ENCODE peak calls at places on chromosomes 7 and 10, in six cellular contexts. One of them, this sample, is unnamed.

GRCh38 chr10:34006471-34006870 is 672.0 kb upstream of the NRP1 start:
- DNase-seq in WTC11: no peak
- DNase-seq in NAMALWA: no peak
- DNase-seq in G401: no peak
- DNase-seq in A549: no peak
- DNase-seq in HEK293T: no peak
- DNase-seq in this sample: no peak

GRCh38 chr7:95276114-95276513 is 48.2 kb downstream of the PON1 start:
- DNase-seq in WTC11: no peak
- DNase-seq in NAMALWA: no peak
- DNase-seq in G401: no peak
- DNase-seq in A549: no peak
- DNase-seq in HEK293T: no peak
- DNase-seq in this sample: no peak

GRCh38 chr10:15625261-15625660 is 94.5 kb downstream of the ITGA8 start:
- DNase-seq in WTC11: no peak
- DNase-seq in NAMALWA: no peak
- DNase-seq in G401: no peak
- DNase-seq in A549: no peak
- DNase-seq in HEK293T: no peak
- DNase-seq in this sample: no peak

GRCh38 chr10:114453576-114453975 is 49.3 kb upstream of the AFAP1L2 start:
- DNase-seq in WTC11: no peak
- DNase-seq in NAMALWA: no peak
- DNase-seq in G401: no peak
- DNase-seq in A549: no peak
- DNase-seq in HEK293T: no peak
- DNase-seq in this sample: no peak

GRCh38 chr7:82697897-82698296 is 254.3 kb upstream of the CACNA2D1 start:
- DNase-seq in WTC11: no peak
- DNase-seq in NAMALWA: no peak
- DNase-seq in G401: no peak
- DNase-seq in A549: no peak
- DNase-seq in HEK293T: no peak
- DNase-seq in this sample: no peak

GRCh38 chr7:77461246-77461645 is 45.1 kb upstream of the GSAP start:
- DNase-seq in WTC11: no peak
- DNase-seq in NAMALWA: no peak
- DNase-seq in G401: no peak
- DNase-seq in A549: no peak
- DNase-seq in HEK293T: no peak
- DNase-seq in this sample: no peak

GRCh38 chr10:119139464-119140067 is 25.9 kb downstream of the SFXN4 start:
- DNase-seq in WTC11: peak
- DNase-seq in NAMALWA: peak
- DNase-seq in G401: peak
- DNase-seq in A549: peak
- DNase-seq in HEK293T: peak
- DNase-seq in this sample: no peak

GRCh38 chr10:35416628-35417625 is 80.6 kb downstream of the CCNY start:
- DNase-seq in WTC11: no peak
- DNase-seq in NAMALWA: peak
- DNase-seq in G401: peak
- DNase-seq in A549: no peak
- DNase-seq in HEK293T: no peak
- DNase-seq in this sample: no peak

GRCh38 chr10:91636892-91637291 is 4.0 kb upstream of the PPP1R3C start:
- DNase-seq in WTC11: no peak
- DNase-seq in NAMALWA: no peak
- DNase-seq in G401: no peak
- DNase-seq in A549: no peak
- DNase-seq in HEK293T: no peak
- DNase-seq in this sample: no peak

GRCh38 chr7:30887464-30887872 is 24.2 kb upstream of the AQP1 start:
- DNase-seq in WTC11: no peak
- DNase-seq in NAMALWA: no peak
- DNase-seq in G401: no peak
- DNase-seq in A549: no peak
- DNase-seq in HEK293T: no peak
- DNase-seq in this sample: no peak

GRCh38 chr7:98569606-98570337 is 47.3 kb upstream of the NPTX2 start:
- DNase-seq in WTC11: no peak
- DNase-seq in NAMALWA: no peak
- DNase-seq in G401: peak
- DNase-seq in A549: no peak
- DNase-seq in HEK293T: no peak
- DNase-seq in this sample: no peak

GRCh38 chr7:80319461-80319860 is 184.8 kb downstream of the GNAI1 start:
- DNase-seq in WTC11: no peak
- DNase-seq in NAMALWA: no peak
- DNase-seq in G401: no peak
- DNase-seq in A549: no peak
- DNase-seq in HEK293T: no peak
- DNase-seq in this sample: no peak

GRCh38 chr7:112930787-112931186 is 140.6 kb upstream of the TMEM168 start:
- DNase-seq in WTC11: no peak
- DNase-seq in NAMALWA: no peak
- DNase-seq in G401: peak
- DNase-seq in A549: no peak
- DNase-seq in HEK293T: no peak
- DNase-seq in this sample: no peak

GRCh38 chr10:26739087-26739631 is 41.7 kb downstream of the PDSS1 start:
- DNase-seq in WTC11: no peak
- DNase-seq in NAMALWA: peak
- DNase-seq in G401: no peak
- DNase-seq in A549: no peak
- DNase-seq in HEK293T: no peak
- DNase-seq in this sample: no peak

GRCh38 chr7:33357846-33358245 is 228.5 kb downstream of the BBS9 start:
- DNase-seq in WTC11: no peak
- DNase-seq in NAMALWA: no peak
- DNase-seq in G401: no peak
- DNase-seq in A549: no peak
- DNase-seq in HEK293T: no peak
- DNase-seq in this sample: no peak

GRCh38 chr7:30936650-30937245 is 25.1 kb downstream of the AQP1 start:
- DNase-seq in WTC11: no peak
- DNase-seq in NAMALWA: no peak
- DNase-seq in G401: no peak
- DNase-seq in A549: no peak
- DNase-seq in HEK293T: no peak
- DNase-seq in this sample: peak

GRCh38 chr10:13716161-13717071 is 129.7 kb downstream of the PRPF18 start:
- DNase-seq in WTC11: no peak
- DNase-seq in NAMALWA: no peak
- DNase-seq in G401: no peak
- DNase-seq in A549: no peak
- DNase-seq in HEK293T: no peak
- DNase-seq in this sample: no peak

GRCh38 chr10:23438547-23439451 is at the start of gene OTUD1:
- DNase-seq in WTC11: peak
- DNase-seq in NAMALWA: peak
- DNase-seq in G401: peak
- DNase-seq in A549: peak
- DNase-seq in HEK293T: peak
- DNase-seq in this sample: peak

GRCh38 chr10:6769704-6770417 is 189.8 kb upstream of the PRKCQ start:
- DNase-seq in WTC11: no peak
- DNase-seq in NAMALWA: peak
- DNase-seq in G401: no peak
- DNase-seq in A549: no peak
- DNase-seq in HEK293T: no peak
- DNase-seq in this sample: no peak

GRCh38 chr10:68208424-68209042 is 23.4 kb downstream of the ATOH7 start:
- DNase-seq in WTC11: peak
- DNase-seq in NAMALWA: peak
- DNase-seq in G401: peak
- DNase-seq in A549: peak
- DNase-seq in HEK293T: peak
- DNase-seq in this sample: no peak

GRCh38 chr7:130369831-130370230 is 10.5 kb upstream of the CPA1 start:
- DNase-seq in WTC11: no peak
- DNase-seq in NAMALWA: no peak
- DNase-seq in G401: no peak
- DNase-seq in A549: no peak
- DNase-seq in HEK293T: no peak
- DNase-seq in this sample: no peak

GRCh38 chr7:151313857-151314256 is 27.8 kb upstream of the NUB1 start:
- DNase-seq in WTC11: no peak
- DNase-seq in NAMALWA: no peak
- DNase-seq in G401: peak
- DNase-seq in A549: no peak
- DNase-seq in HEK293T: no peak
- DNase-seq in this sample: peak

GRCh38 chr7:41885078-41885477 is 182.2 kb upstream of the INHBA start:
- DNase-seq in WTC11: no peak
- DNase-seq in NAMALWA: no peak
- DNase-seq in G401: no peak
- DNase-seq in A549: no peak
- DNase-seq in HEK293T: no peak
- DNase-seq in this sample: no peak

GRCh38 chr10:122021421-122021820 is 32.5 kb downstream of the TACC2 start:
- DNase-seq in WTC11: no peak
- DNase-seq in NAMALWA: no peak
- DNase-seq in G401: no peak
- DNase-seq in A549: no peak
- DNase-seq in HEK293T: no peak
- DNase-seq in this sample: no peak

GRCh38 chr7:90931996-90932912 is 332.0 kb upstream of the FZD1 start:
- DNase-seq in WTC11: no peak
- DNase-seq in NAMALWA: peak
- DNase-seq in G401: no peak
- DNase-seq in A549: no peak
- DNase-seq in HEK293T: no peak
- DNase-seq in this sample: no peak

GRCh38 chr10:34078017-34078416 is 737.1 kb downstream of the PARD3 start:
- DNase-seq in WTC11: no peak
- DNase-seq in NAMALWA: no peak
- DNase-seq in G401: no peak
- DNase-seq in A549: no peak
- DNase-seq in HEK293T: no peak
- DNase-seq in this sample: no peak

GRCh38 chr7:18958627-18959026 is 158.8 kb downstream of the TWIST1 start:
- DNase-seq in WTC11: no peak
- DNase-seq in NAMALWA: no peak
- DNase-seq in G401: no peak
- DNase-seq in A549: no peak
- DNase-seq in HEK293T: no peak
- DNase-seq in this sample: no peak

GRCh38 chr10:21989453-21990154 is 13.9 kb downstream of the DNAJC1 start:
- DNase-seq in WTC11: peak
- DNase-seq in NAMALWA: peak
- DNase-seq in G401: peak
- DNase-seq in A549: peak
- DNase-seq in HEK293T: peak
- DNase-seq in this sample: peak

GRCh38 chr7:29879609-29880008 is 73.3 kb downstream of the WIPF3 start:
- DNase-seq in WTC11: no peak
- DNase-seq in NAMALWA: no peak
- DNase-seq in G401: no peak
- DNase-seq in A549: no peak
- DNase-seq in HEK293T: no peak
- DNase-seq in this sample: no peak

GRCh38 chr10:14382022-14382421 is 51.3 kb upstream of the FRMD4A start:
- DNase-seq in WTC11: no peak
- DNase-seq in NAMALWA: no peak
- DNase-seq in G401: no peak
- DNase-seq in A549: no peak
- DNase-seq in HEK293T: no peak
- DNase-seq in this sample: no peak

GRCh38 chr7:2260820-2261219 is 18.8 kb downstream of the NUDT1 start:
- DNase-seq in WTC11: no peak
- DNase-seq in NAMALWA: no peak
- DNase-seq in G401: peak
- DNase-seq in A549: peak
- DNase-seq in HEK293T: no peak
- DNase-seq in this sample: peak

GRCh38 chr10:84478155-84478554 is 149.8 kb downstream of the CCSER2 start:
- DNase-seq in WTC11: no peak
- DNase-seq in NAMALWA: no peak
- DNase-seq in G401: no peak
- DNase-seq in A549: no peak
- DNase-seq in HEK293T: no peak
- DNase-seq in this sample: no peak

GRCh38 chr7:97107192-97107800 is 10.2 kb upstream of the SDHAF3 start:
- DNase-seq in WTC11: no peak
- DNase-seq in NAMALWA: no peak
- DNase-seq in G401: no peak
- DNase-seq in A549: no peak
- DNase-seq in HEK293T: no peak
- DNase-seq in this sample: no peak

GRCh38 chr10:101625821-101626412 is 37.8 kb downstream of the DPCD start:
- DNase-seq in WTC11: no peak
- DNase-seq in NAMALWA: no peak
- DNase-seq in G401: no peak
- DNase-seq in A549: no peak
- DNase-seq in HEK293T: no peak
- DNase-seq in this sample: peak

GRCh38 chr7:100865372-100865911 is 1.7 kb upstream of the TRIP6 start:
- DNase-seq in WTC11: no peak
- DNase-seq in NAMALWA: no peak
- DNase-seq in G401: peak
- DNase-seq in A549: no peak
- DNase-seq in HEK293T: no peak
- DNase-seq in this sample: no peak

GRCh38 chr10:11403116-11403515 is 208.3 kb downstream of the USP6NL start:
- DNase-seq in WTC11: no peak
- DNase-seq in NAMALWA: peak
- DNase-seq in G401: no peak
- DNase-seq in A549: no peak
- DNase-seq in HEK293T: no peak
- DNase-seq in this sample: no peak

GRCh38 chr7:84331665-84332064 is 137.1 kb upstream of the SEMA3A start:
- DNase-seq in WTC11: no peak
- DNase-seq in NAMALWA: no peak
- DNase-seq in G401: no peak
- DNase-seq in A549: no peak
- DNase-seq in HEK293T: no peak
- DNase-seq in this sample: no peak